ENCODE peak calls at places on chromosomes 13 and 19, in eight cellular contexts. O is GM23338, X is H1, Y is Panc1, J is endothelial cell of umbilical vein, P is stomach, K is K562, U is GM12892. A is an unnamed sample.

GRCh38 chr13:107266657-107267056 is 698.7 kb upstream of the ARGLU1 start:
- DNase-seq in O (no peak), X (no peak), Y (no peak), J (no peak), P (no peak), K (no peak), U (no peak), A (no peak)

GRCh38 chr19:16571283-16571682 is 932 bp downstream of the SLC35E1 start:
- DNase-seq in O (no peak), X (no peak), Y (no peak), J (peak), P (no peak), K (no peak), U (no peak), A (no peak)

GRCh38 chr13:107866666-107867623 is 348.4 kb downstream of the LIG4 start:
- DNase-seq in O (peak), X (no peak), Y (no peak), J (peak), P (no peak), K (peak), U (no peak), A (no peak)

GRCh38 chr19:5804516-5805464 is at the start of gene NRTN:
- DNase-seq in O (peak), X (no peak), Y (no peak), J (no peak), P (peak), K (peak), U (peak), A (no peak)

GRCh38 chr13:31530883-31531282 is 208.4 kb upstream of the RXFP2 start:
- DNase-seq in O (no peak), X (no peak), Y (no peak), J (no peak), P (no peak), K (no peak), U (no peak), A (no peak)

GRCh38 chr19:2653717-2654584 is 48.5 kb downstream of the GNG7 start:
- DNase-seq in O (peak), X (no peak), Y (no peak), J (no peak), P (no peak), K (no peak), U (no peak), A (no peak)

GRCh38 chr19:32336259-32337111 is 8.9 kb upstream of the ZNF507 start:
- DNase-seq in O (no peak), X (no peak), Y (no peak), J (no peak), P (no peak), K (no peak), U (no peak), A (no peak)

GRCh38 chr19:31533114-31533513 is 183.9 kb upstream of the TSHZ3 start:
- DNase-seq in O (no peak), X (no peak), Y (no peak), J (no peak), P (no peak), K (no peak), U (no peak), A (peak)

GRCh38 chr13:42745655-42746054 is 35.7 kb upstream of the FAM216B start:
- DNase-seq in O (no peak), X (no peak), Y (no peak), J (no peak), P (no peak), K (no peak), U (no peak), A (no peak)

DNA sequence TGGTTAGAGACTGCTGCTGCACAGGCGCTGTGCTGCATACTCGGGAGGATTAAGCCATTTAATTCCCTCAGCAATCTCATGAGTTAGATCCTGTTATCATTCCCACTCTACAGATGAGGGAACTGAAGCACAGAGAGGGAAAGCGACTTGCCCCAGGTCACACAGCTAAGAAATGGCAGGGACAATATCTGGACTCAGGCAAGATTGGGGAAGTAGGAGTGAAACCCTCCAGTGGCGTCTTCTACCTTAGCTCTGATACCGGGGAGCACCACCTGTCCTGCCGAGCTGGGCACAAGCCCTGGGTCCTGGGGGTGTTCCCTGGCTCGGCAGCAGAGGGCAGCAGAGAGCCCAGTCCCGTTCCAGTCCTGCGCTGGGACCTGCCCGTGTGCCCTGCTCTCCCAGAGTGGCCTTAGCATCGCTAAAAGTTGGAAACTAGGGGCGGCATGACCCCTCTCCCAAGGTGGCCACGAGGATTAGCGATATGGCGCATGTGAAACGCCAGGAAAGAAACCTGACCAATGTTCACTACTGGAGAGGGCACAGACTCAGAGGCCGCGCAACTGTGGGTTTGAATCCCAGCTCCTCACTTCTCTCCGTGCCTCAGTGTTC is 20.5 kb downstream of the CYTH2 start:
- DNase-seq in O (peak), X (peak), Y (no peak), J (peak), P (peak), K (peak), U (peak), A (no peak)
- TF ChIP-seq POLR2AphosphoS5 in O (no peak), X (peak), Y (no peak), J (no peak), P (no peak), K (no peak), U (no peak), A (no peak)

GRCh38 chr13:47092202-47092601 is 195.3 kb upstream of the HTR2A start:
- DNase-seq in O (no peak), X (no peak), Y (no peak), J (no peak), P (no peak), K (no peak), U (no peak), A (no peak)
- TF ChIP-seq POLR2AphosphoS5 in O (no peak), X (no peak), Y (no peak), J (no peak), P (no peak), K (no peak), U (no peak), A (no peak)

GRCh38 chr13:37484056-37484455 is 114.5 kb downstream of the POSTN start:
- DNase-seq in O (no peak), X (no peak), Y (no peak), J (no peak), P (no peak), K (no peak), U (no peak), A (no peak)

GRCh38 chr13:37481005-37481857 is 117.3 kb downstream of the POSTN start:
- DNase-seq in O (no peak), X (no peak), Y (no peak), J (no peak), P (no peak), K (no peak), U (no peak), A (no peak)

GRCh38 chr13:37485766-37486165 is 112.8 kb downstream of the POSTN start:
- DNase-seq in O (no peak), X (no peak), Y (no peak), J (peak), P (no peak), K (no peak), U (no peak), A (no peak)

GRCh38 chr13:37479901-37480300 is 118.7 kb downstream of the POSTN start:
- DNase-seq in O (no peak), X (no peak), Y (no peak), J (no peak), P (no peak), K (no peak), U (no peak), A (no peak)

GRCh38 chr13:37481858-37482227 is 116.7 kb downstream of the POSTN start:
- DNase-seq in O (no peak), X (no peak), Y (no peak), J (no peak), P (no peak), K (no peak), U (no peak), A (no peak)
- TF ChIP-seq POLR2AphosphoS5 in O (no peak), X (no peak), Y (no peak), J (no peak), P (no peak), K (no peak), U (no peak), A (no peak)

GRCh38 chr13:45119469-45119989 is 781 bp upstream of the GTF2F2 start:
- DNase-seq in O (no peak), X (no peak), Y (no peak), J (no peak), P (no peak), K (peak), U (no peak), A (no peak)

GRCh38 chr13:45108716-45109706 is 11.3 kb upstream of the GTF2F2 start:
- DNase-seq in O (peak), X (no peak), Y (no peak), J (no peak), P (no peak), K (peak), U (no peak), A (no peak)

DNA sequence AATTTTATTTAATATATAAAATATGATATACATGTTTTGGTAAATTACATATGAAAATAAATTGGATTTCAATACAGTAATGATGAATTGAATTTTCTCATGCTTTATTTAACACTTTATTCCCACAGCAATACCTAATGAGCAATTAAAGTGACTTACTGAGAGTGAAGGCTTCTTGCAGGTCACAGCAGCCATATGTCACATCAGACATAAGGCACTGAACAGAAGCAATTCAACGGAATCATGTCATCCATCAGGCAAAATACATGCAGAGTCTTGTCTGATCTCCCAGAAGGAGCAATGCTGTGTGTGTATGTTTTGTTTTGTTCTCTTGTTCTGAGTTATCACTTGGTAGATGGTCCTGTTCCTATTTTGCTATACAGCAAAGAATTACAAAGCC is 6.5 kb upstream of the GTF2F2 start:
- DNase-seq in O (no peak), X (no peak), Y (no peak), J (no peak), P (no peak), K (no peak), U (no peak), A (no peak)
- TF ChIP-seq POLR2AphosphoS5 in O (no peak), X (no peak), Y (no peak), J (no peak), P (no peak), K (no peak), U (no peak), A (no peak)

GRCh38 chr19:18460313-18460712 is 22.4 kb upstream of the ISYNA1 start:
- DNase-seq in O (no peak), X (no peak), Y (no peak), J (no peak), P (peak), K (no peak), U (no peak), A (no peak)
- TF ChIP-seq POLR2AphosphoS5 in O (no peak), X (no peak), Y (no peak), J (no peak), P (no peak), K (no peak), U (no peak), A (peak)